ENCODE peak calls at places on chromosome 9, in nine cellular contexts. F is activated CD8-positive, alpha-beta T cell treated with anti-CD3 and anti-CD28 coated beads, Interleukin-2, amount 10 ng/mL, durations not matched to agents 7 days and 5 days; W is choroid plexus epithelial cell; H is A673; L is left kidney; G is K562; T is tibial nerve; Y is caudate nucleus; Z is activated CD4-positive, alpha-beta memory T cell treated with anti-CD3 and anti-CD28 coated beads for 36 hours. J is an unnamed sample.

GRCh38 chr9:135070964-135071735 is 16.3 kb upstream of the OLFM1 start:
- DNase-seq in F (no peak), W (no peak), H (no peak), L (no peak), G (no peak), T (no peak), Y (no peak), Z (no peak), J (no peak)

GRCh38 chr9:8764041-8764440 is 964.5 kb upstream of the DMAC1 start:
- DNase-seq in F (no peak), W (no peak), H (no peak), L (peak), G (no peak), T (no peak), Y (no peak), Z (no peak), J (no peak)

GRCh38 chr9:92001244-92001643 is 51.2 kb upstream of the ROR2 start:
- DNase-seq in F (no peak), W (no peak), H (no peak), L (no peak), G (no peak), T (no peak), Y (no peak), Z (no peak), J (no peak)

GRCh38 chr9:83384214-83384613 is 154.0 kb downstream of the FRMD3 start:
- DNase-seq in F (no peak), W (no peak), H (no peak), L (no peak), G (no peak), T (no peak), Y (no peak), Z (no peak), J (no peak)

GRCh38 chr9:135907006-135907434 is 326 bp downstream of the CAMSAP1 start:
- DNase-seq in F (no peak), W (no peak), H (no peak), L (peak), G (no peak), T (no peak), Y (no peak), Z (no peak), J (no peak)

GRCh38 chr9:109355564-109356297 is 34.9 kb upstream of the EPB41L4B start:
- DNase-seq in F (no peak), W (no peak), H (no peak), L (peak), G (no peak), T (no peak), Y (no peak), Z (no peak), J (no peak)

GRCh38 chr9:14779566-14780022 is 57.1 kb upstream of the CER1 start:
- DNase-seq in F (no peak), W (peak), H (no peak), L (peak), G (no peak), T (no peak), Y (no peak), Z (no peak), J (no peak)

GRCh38 chr9:115292584-115293271 is 174.8 kb upstream of the TNC start:
- DNase-seq in F (no peak), W (no peak), H (no peak), L (no peak), G (no peak), T (no peak), Y (no peak), Z (no peak), J (no peak)

GRCh38 chr9:120916573-120916972 is 10.0 kb downstream of the TRAF1 start:
- DNase-seq in F (no peak), W (peak), H (peak), L (peak), G (no peak), T (peak), Y (peak), Z (no peak), J (no peak)

GRCh38 chr9:92176800-92177185 is 61.6 kb upstream of the SPTLC1 start:
- DNase-seq in F (no peak), W (no peak), H (no peak), L (no peak), G (no peak), T (no peak), Y (no peak), Z (no peak), J (no peak)

GRCh38 chr9:87850405-87850804 is 32.3 kb upstream of the SPATA31E1 start:
- DNase-seq in F (no peak), W (peak), H (no peak), L (no peak), G (no peak), T (no peak), Y (no peak), Z (no peak), J (no peak)